ENCODE peak calls at places on chromosomes 16 and 17, in six cellular contexts. One of them, this sample, is unnamed.

GRCh38 chr17:80509311-80509710 is 32.9 kb upstream of the NPTX1 start:
- DNase-seq in cardiac septum: no peak
- DNase-seq in stimulated activated CD4-positive, alpha-beta T cell treated with anti-CD3 and anti-CD28 coated beads, Interleukin-2, amount 100 ng/mL, for 48 hours: no peak
- DNase-seq in thoracic aorta: no peak
- DNase-seq in NCI-H748 treated with DMSO at 0.1 percent for 48 hours: no peak
- DNase-seq in pancreas: no peak
- DNase-seq in this sample: no peak

GRCh38 chr17:44094701-44095387 is 24.3 kb downstream of the G6PC3 start:
- DNase-seq in NCI-H748 treated with DMSO at 0.1 percent for 48 hours: no peak
- DNase-seq in stimulated activated CD4-positive, alpha-beta T cell treated with anti-CD3 and anti-CD28 coated beads, Interleukin-2, amount 100 ng/mL, for 48 hours: no peak
- DNase-seq in thoracic aorta: no peak
- DNase-seq in cardiac septum: no peak
- DNase-seq in pancreas: no peak
- DNase-seq in this sample: no peak

GRCh38 chr17:81301195-81302144 is 6.4 kb upstream of the SLC38A10 start:
- DNase-seq in pancreas: no peak
- DNase-seq in thoracic aorta: no peak
- DNase-seq in NCI-H748 treated with DMSO at 0.1 percent for 48 hours: no peak
- DNase-seq in cardiac septum: no peak
- DNase-seq in stimulated activated CD4-positive, alpha-beta T cell treated with anti-CD3 and anti-CD28 coated beads, Interleukin-2, amount 100 ng/mL, for 48 hours: no peak
- DNase-seq in this sample: no peak

GRCh38 chr17:31834448-31834847 is 24.6 kb downstream of the COPRS start:
- DNase-seq in pancreas: no peak
- DNase-seq in stimulated activated CD4-positive, alpha-beta T cell treated with anti-CD3 and anti-CD28 coated beads, Interleukin-2, amount 100 ng/mL, for 48 hours: no peak
- DNase-seq in thoracic aorta: no peak
- DNase-seq in NCI-H748 treated with DMSO at 0.1 percent for 48 hours: no peak
- DNase-seq in cardiac septum: peak
- DNase-seq in this sample: no peak

GRCh38 chr17:63941162-63941561 is 9.0 kb upstream of the CD79B start:
- DNase-seq in pancreas: no peak
- DNase-seq in cardiac septum: no peak
- DNase-seq in thoracic aorta: no peak
- DNase-seq in stimulated activated CD4-positive, alpha-beta T cell treated with anti-CD3 and anti-CD28 coated beads, Interleukin-2, amount 100 ng/mL, for 48 hours: no peak
- DNase-seq in NCI-H748 treated with DMSO at 0.1 percent for 48 hours: no peak
- DNase-seq in this sample: no peak

GRCh38 chr16:72854537-72854936 is 193.4 kb downstream of the ZFHX3 start:
- DNase-seq in thoracic aorta: no peak
- DNase-seq in pancreas: no peak
- DNase-seq in NCI-H748 treated with DMSO at 0.1 percent for 48 hours: no peak
- DNase-seq in stimulated activated CD4-positive, alpha-beta T cell treated with anti-CD3 and anti-CD28 coated beads, Interleukin-2, amount 100 ng/mL, for 48 hours: no peak
- DNase-seq in cardiac septum: peak
- DNase-seq in this sample: no peak

GRCh38 chr17:58313815-58314705 is 14.5 kb downstream of the TSPOAP1 start:
- DNase-seq in pancreas: no peak
- DNase-seq in NCI-H748 treated with DMSO at 0.1 percent for 48 hours: no peak
- DNase-seq in stimulated activated CD4-positive, alpha-beta T cell treated with anti-CD3 and anti-CD28 coated beads, Interleukin-2, amount 100 ng/mL, for 48 hours: no peak
- DNase-seq in thoracic aorta: no peak
- DNase-seq in cardiac septum: no peak
- DNase-seq in this sample: no peak

GRCh38 chr17:78572277-78573205 is 4.7 kb downstream of the DNAH17 start:
- DNase-seq in thoracic aorta: no peak
- DNase-seq in NCI-H748 treated with DMSO at 0.1 percent for 48 hours: no peak
- DNase-seq in pancreas: no peak
- DNase-seq in stimulated activated CD4-positive, alpha-beta T cell treated with anti-CD3 and anti-CD28 coated beads, Interleukin-2, amount 100 ng/mL, for 48 hours: no peak
- DNase-seq in cardiac septum: no peak
- DNase-seq in this sample: no peak

GRCh38 chr17:45946841-45947256 is 52.2 kb upstream of the STH start:
- DNase-seq in NCI-H748 treated with DMSO at 0.1 percent for 48 hours: no peak
- DNase-seq in pancreas: no peak
- DNase-seq in thoracic aorta: no peak
- DNase-seq in cardiac septum: no peak
- DNase-seq in stimulated activated CD4-positive, alpha-beta T cell treated with anti-CD3 and anti-CD28 coated beads, Interleukin-2, amount 100 ng/mL, for 48 hours: no peak
- DNase-seq in this sample: no peak

GRCh38 chr16:70250748-70251650 is 741 bp downstream of the EXOSC6 start:
- DNase-seq in pancreas: peak
- DNase-seq in cardiac septum: no peak
- DNase-seq in thoracic aorta: no peak
- DNase-seq in stimulated activated CD4-positive, alpha-beta T cell treated with anti-CD3 and anti-CD28 coated beads, Interleukin-2, amount 100 ng/mL, for 48 hours: no peak
- DNase-seq in NCI-H748 treated with DMSO at 0.1 percent for 48 hours: no peak
- DNase-seq in this sample: peak

GRCh38 chr17:78862073-78863023 is 21.7 kb upstream of the USP36 start:
- DNase-seq in cardiac septum: peak
- DNase-seq in thoracic aorta: peak
- DNase-seq in pancreas: peak
- DNase-seq in stimulated activated CD4-positive, alpha-beta T cell treated with anti-CD3 and anti-CD28 coated beads, Interleukin-2, amount 100 ng/mL, for 48 hours: no peak
- DNase-seq in NCI-H748 treated with DMSO at 0.1 percent for 48 hours: no peak
- DNase-seq in this sample: peak

This sample was measured in endothelial cell of umbilical vein.